ENCODE peak calls at places on chromosomes 16 and 17, in eight cellular contexts. A is endothelial cell of umbilical vein; O is ovary; Z is osteoblast; U is choroid plexus epithelial cell; V is CD8-positive, alpha-beta T cell; F is endodermal cell; B is sigmoid colon. Y is an unnamed sample.

GRCh38 chr16:64925166-64925565 is 196.7 kb downstream of the CDH11 start:
- DNase-seq in A (no peak), O (no peak), Z (no peak), U (no peak), V (no peak), F (no peak), B (peak), Y (no peak)

GRCh38 chr16:70483426-70483825 is 29.0 kb downstream of the FCSK start:
- DNase-seq in A (no peak), O (no peak), Z (no peak), U (no peak), V (no peak), F (no peak), B (no peak), Y (no peak)

GRCh38 chr16:9094008-9094846 is 2.8 kb downstream of the HAPSTR1 start:
- DNase-seq in A (no peak), O (no peak), Z (no peak), U (no peak), V (no peak), F (no peak), B (no peak), Y (no peak)

GRCh38 chr16:88064889-88065746 is 113.9 kb downstream of the BANP start:
- DNase-seq in A (no peak), O (no peak), Z (peak), U (no peak), V (no peak), F (no peak), B (no peak), Y (no peak)

GRCh38 chr16:5064915-5065314 is 841 bp downstream of the C16orf89 start:
- DNase-seq in A (no peak), O (no peak), Z (no peak), U (peak), V (no peak), F (no peak), B (peak), Y (no peak)

GRCh38 chr17:28216528-28216927 is 102.5 kb upstream of the TMEM97 start:
- DNase-seq in A (no peak), O (no peak), Z (peak), U (peak), V (no peak), F (no peak), B (no peak), Y (peak)

GRCh38 chr17:63826468-63827001 is 696 bp upstream of the PSMC5 start:
- DNase-seq in A (no peak), O (no peak), Z (peak), U (peak), V (no peak), F (peak), B (no peak), Y (peak)

GRCh38 chr17:21075739-21076085 is 32.9 kb upstream of the USP22 start:
- DNase-seq in A (no peak), O (no peak), Z (no peak), U (no peak), V (no peak), F (no peak), B (no peak), Y (no peak)

GRCh38 chr16:14168146-14168545 is 97.0 kb downstream of the MRTFB start:
- DNase-seq in A (no peak), O (no peak), Z (no peak), U (peak), V (no peak), F (no peak), B (no peak), Y (no peak)

GRCh38 chr16:746637-747036 is 5.8 kb upstream of the CIAO3 start:
- DNase-seq in A (no peak), O (no peak), Z (no peak), U (no peak), V (no peak), F (no peak), B (no peak), Y (no peak)

GRCh38 chr17:10105513-10106001 is 92.8 kb downstream of the GAS7 start:
- DNase-seq in A (no peak), O (no peak), Z (no peak), U (peak), V (no peak), F (peak), B (peak), Y (no peak)

GRCh38 chr16:58197314-58198012 is 443 bp downstream of the CSNK2A2 start:
- DNase-seq in A (no peak), O (no peak), Z (peak), U (no peak), V (no peak), F (peak), B (no peak), Y (no peak)

GRCh38 chr17:79951361-79952264 is 84.1 kb downstream of the TBC1D16 start:
- DNase-seq in A (no peak), O (peak), Z (peak), U (peak), V (no peak), F (peak), B (peak), Y (peak)

GRCh38 chr17:77076046-77076882 is 64.5 kb upstream of the SEC14L1 start:
- DNase-seq in A (no peak), O (no peak), Z (peak), U (peak), V (no peak), F (no peak), B (no peak), Y (no peak)

GRCh38 chr16:84585886-84586285 is 32.0 kb downstream of the COTL1 start:
- DNase-seq in A (no peak), O (no peak), Z (no peak), U (peak), V (no peak), F (peak), B (no peak), Y (peak)

GRCh38 chr17:47013341-47013740 is 34.3 kb upstream of the RPRML start:
- DNase-seq in A (no peak), O (no peak), Z (no peak), U (no peak), V (no peak), F (no peak), B (no peak), Y (no peak)

GRCh38 chr17:64331946-64332493 is 58.6 kb downstream of the PECAM1 start:
- DNase-seq in A (peak), O (no peak), Z (no peak), U (no peak), V (no peak), F (no peak), B (no peak), Y (peak)

GRCh38 chr17:7484067-7484963 is at the start of gene POLR2A:
- DNase-seq in A (peak), O (peak), Z (peak), U (peak), V (peak), F (peak), B (peak), Y (peak)
- TF ChIP-seq CTCF in A (no peak), O (peak), Z (no peak), U (peak), V (no peak), F (no peak), B (no peak), Y (no peak)

DNA sequence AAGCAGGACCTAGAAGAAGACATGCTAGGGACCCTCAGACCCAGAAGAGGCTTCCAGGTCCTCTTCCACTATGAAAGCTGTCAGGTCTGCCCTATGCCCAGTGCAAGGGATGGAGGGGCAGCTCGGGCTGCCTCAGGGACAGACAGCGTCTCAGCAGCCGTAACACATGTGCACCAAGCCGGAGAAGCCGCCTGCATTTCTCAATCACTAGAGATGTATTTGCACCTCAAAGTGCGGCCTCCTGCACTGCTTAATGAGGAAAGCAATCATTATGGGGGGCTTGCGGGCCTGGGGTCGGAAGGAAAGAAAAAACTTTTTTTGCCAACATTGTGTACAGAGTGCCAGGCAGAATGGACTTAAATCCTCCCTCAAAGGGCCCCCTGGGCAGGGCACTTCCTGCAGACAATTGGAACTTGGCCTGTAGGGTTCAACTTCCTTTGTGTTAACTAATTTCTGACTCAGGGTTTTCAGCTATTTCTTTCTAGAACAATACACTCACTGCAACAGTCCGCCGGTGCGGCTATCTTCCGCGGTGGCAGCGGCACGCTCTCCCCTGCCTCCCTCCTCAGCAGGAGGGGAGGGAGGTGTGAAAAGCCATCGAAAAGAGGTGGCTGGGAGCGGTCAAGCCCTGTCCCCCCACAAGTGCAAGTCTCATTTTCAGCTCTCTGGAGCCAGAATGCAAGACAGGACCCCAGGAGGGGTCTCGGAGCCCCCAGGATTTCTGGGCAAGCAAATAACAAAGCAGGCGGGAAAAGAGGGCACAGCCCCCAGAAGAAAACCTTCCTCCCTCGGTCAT is 101.2 kb downstream of the ZNF423 start:
- DNase-seq in A (peak), O (no peak), Z (peak), U (peak), V (no peak), F (peak), B (no peak), Y (peak)
- H3K4me3 ChIP-seq in A (peak), O (peak), Z (peak), U (peak), V (no peak), F (peak), B (peak), Y (peak)

DNA sequence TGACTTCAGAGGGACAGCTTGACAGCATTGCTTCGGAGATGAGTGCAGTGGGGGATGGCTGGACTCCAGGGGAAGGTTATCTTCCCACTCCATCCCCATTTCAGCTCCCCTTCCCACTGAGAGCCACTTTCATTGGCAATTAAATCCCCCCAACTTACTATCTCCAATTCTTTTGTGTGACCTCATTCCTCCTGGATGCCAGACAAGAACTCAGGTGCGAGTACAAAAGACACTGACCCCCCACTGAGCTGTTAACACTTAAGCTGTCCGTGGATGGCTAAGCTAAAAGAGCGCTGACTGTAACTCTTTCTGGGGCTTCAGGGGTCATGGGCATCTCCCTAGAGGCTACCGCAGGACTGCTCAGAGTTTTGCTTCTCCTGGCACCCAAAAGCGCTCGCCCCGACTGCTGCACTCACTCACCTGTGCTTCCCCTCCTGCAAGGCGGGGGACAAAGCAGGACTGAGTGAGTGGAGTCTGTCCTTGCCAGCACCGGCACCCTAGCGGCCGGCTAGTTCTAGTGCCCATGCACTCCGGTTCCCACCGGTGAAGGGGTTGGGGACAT is 44.8 kb upstream of the FBXO47 start:
- DNase-seq in A (no peak), O (no peak), Z (no peak), U (no peak), V (no peak), F (peak), B (no peak), Y (no peak)
- TF ChIP-seq CTCF in A (no peak), O (no peak), Z (no peak), U (peak), V (no peak), F (peak), B (no peak), Y (no peak)

GRCh38 chr17:48459070-48459469 is 29.1 kb upstream of the SKAP1 start:
- DNase-seq in A (no peak), O (no peak), Z (no peak), U (no peak), V (no peak), F (no peak), B (no peak), Y (no peak)

GRCh38 chr17:48456584-48456983 is 26.6 kb upstream of the SKAP1 start:
- DNase-seq in A (no peak), O (no peak), Z (no peak), U (peak), V (no peak), F (peak), B (no peak), Y (no peak)

GRCh38 chr17:48457080-48457836 is 27.2 kb upstream of the SKAP1 start:
- DNase-seq in A (peak), O (no peak), Z (no peak), U (peak), V (peak), F (peak), B (peak), Y (peak)

GRCh38 chr17:48451489-48451888 is 21.5 kb upstream of the SKAP1 start:
- DNase-seq in A (no peak), O (no peak), Z (no peak), U (no peak), V (no peak), F (no peak), B (no peak), Y (no peak)

GRCh38 chr17:48453447-48453846 is 23.4 kb upstream of the SKAP1 start:
- DNase-seq in A (no peak), O (no peak), Z (no peak), U (no peak), V (no peak), F (no peak), B (no peak), Y (no peak)
- H3K4me3 ChIP-seq in A (no peak), O (no peak), Z (no peak), U (no peak), V (peak), F (no peak), B (no peak), Y (no peak)

DNA sequence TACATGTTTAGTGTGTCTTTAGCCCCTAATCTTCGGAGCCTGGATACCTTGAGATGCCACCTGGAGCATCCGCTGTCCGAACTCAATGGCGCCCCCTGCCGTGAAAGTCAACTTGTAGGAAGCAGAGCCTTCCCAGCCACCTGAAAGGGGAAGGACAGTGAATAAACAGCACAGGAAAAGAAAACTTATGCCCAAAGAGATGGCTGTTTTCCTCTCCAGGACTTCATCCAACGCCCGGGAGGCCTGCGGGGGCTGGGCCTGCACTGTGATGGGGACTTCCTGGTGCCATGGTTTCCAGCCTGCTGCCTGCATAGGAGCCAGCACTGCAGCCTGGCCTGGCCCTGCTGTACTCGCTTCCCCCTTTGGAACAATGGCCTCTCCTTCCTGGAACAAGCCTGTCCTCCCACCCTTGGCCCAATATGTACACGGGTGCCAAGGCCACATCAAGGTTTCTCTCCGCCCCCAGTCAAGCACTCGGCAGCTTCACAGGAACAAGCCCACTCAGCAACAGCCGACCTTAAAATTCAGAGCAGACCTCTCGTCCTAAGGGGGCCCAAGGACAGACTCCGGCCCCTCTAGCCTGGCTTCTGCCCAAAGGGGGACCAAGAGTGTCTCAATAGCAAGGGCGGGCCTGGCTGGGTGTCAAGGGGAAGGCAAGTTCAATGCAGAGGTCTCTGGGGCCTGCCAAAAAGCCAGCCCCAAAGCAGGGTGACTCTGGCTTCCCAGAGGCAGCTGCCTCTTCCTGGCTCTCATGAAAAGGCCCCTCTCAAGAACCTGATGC is 4.5 kb upstream of the UNC13D start:
- DNase-seq in A (peak), O (peak), Z (peak), U (peak), V (peak), F (peak), B (peak), Y (no peak)
- TF ChIP-seq CTCF in A (peak), O (peak), Z (peak), U (peak), V (peak), F (peak), B (peak), Y (peak)

GRCh38 chr17:83099086-83099540 is 19.7 kb downstream of the METRNL start:
- DNase-seq in A (no peak), O (no peak), Z (peak), U (no peak), V (no peak), F (no peak), B (no peak), Y (no peak)
- H3K4me3 ChIP-seq in A (no peak), O (no peak), Z (peak), U (no peak), V (no peak), F (no peak), B (peak), Y (no peak)

DNA sequence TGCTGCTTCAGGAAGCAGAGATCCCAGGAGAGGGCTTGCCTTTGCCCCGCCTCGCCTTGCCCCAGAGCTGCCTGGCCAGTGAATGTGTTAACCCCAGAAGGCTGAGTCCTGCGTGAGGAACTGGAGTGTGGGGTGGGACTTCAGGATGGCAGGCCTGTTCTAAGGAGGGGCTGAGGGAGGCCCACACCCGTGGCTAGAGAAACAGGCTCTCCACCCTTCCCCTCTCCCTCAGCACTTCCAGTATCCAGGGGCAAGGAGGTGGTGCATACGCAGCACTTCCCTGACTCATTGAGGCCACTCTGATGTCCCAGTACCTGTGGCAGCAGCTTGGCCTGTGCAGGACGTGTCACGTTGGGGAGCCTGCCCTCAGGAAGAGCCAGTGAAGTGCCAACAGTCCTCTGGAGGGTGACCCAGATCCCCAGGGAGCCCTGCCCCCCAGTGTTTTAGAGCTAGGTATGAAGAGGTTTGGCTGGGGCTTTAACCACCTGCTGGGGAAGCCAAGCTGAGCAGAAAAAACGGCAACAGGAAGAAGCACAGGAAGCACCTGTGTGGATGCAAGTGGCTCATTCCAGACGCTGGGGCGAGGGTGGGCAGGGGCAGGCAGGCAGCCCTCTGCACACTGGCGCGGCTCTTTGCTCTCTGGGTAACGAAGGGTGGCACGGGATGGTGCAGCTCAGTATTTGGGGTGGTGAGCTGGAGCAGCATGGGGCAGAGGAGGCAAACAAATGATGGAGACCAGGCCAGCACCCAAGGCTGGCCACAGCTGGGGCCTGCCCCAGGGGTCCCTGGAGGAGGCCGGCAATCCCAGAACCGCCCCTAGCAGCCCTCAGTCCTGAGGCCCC is 14.7 kb upstream of the CTCF start:
- DNase-seq in A (peak), O (no peak), Z (peak), U (no peak), V (peak), F (no peak), B (peak), Y (no peak)
- TF ChIP-seq CTCF in A (no peak), O (no peak), Z (no peak), U (no peak), V (no peak), F (no peak), B (no peak), Y (no peak)

Y was measured in foreskin fibroblast.